ENCODE peak calls at places on chromosomes 1 and 21, in seven cellular contexts. One of them, this sample, is unnamed.

GRCh38 chr1:30668026-30668425 is 55.4 kb downstream of the MATN1 start:
- DNase-seq in heart left ventricle: peak
- DNase-seq in IMR-90: peak
- DNase-seq in ovary: no peak
- DNase-seq in prostate gland: peak
- DNase-seq in uterus: peak
- DNase-seq in endothelial cell of umbilical vein: no peak
- DNase-seq in this sample: peak

GRCh38 chr1:93625582-93626327 is 55.9 kb downstream of the BCAR3 start:
- DNase-seq in prostate gland: no peak
- DNase-seq in endothelial cell of umbilical vein: peak
- DNase-seq in IMR-90: peak
- DNase-seq in heart left ventricle: no peak
- DNase-seq in uterus: peak
- DNase-seq in ovary: no peak
- DNase-seq in this sample: no peak

GRCh38 chr1:152954436-152954835 is 7.4 kb downstream of the SPRR5 start:
- DNase-seq in ovary: no peak
- DNase-seq in IMR-90: no peak
- DNase-seq in prostate gland: no peak
- DNase-seq in heart left ventricle: no peak
- DNase-seq in uterus: no peak
- DNase-seq in endothelial cell of umbilical vein: no peak
- DNase-seq in this sample: no peak

GRCh38 chr21:38849776-38850175 is 44.0 kb downstream of the ETS2 start:
- DNase-seq in IMR-90: no peak
- DNase-seq in prostate gland: no peak
- DNase-seq in ovary: no peak
- DNase-seq in endothelial cell of umbilical vein: peak
- DNase-seq in uterus: no peak
- DNase-seq in heart left ventricle: no peak
- DNase-seq in this sample: no peak

GRCh38 chr1:44947774-44948311 is 38.6 kb downstream of the EIF2B3 start:
- DNase-seq in uterus: no peak
- DNase-seq in prostate gland: no peak
- DNase-seq in IMR-90: no peak
- DNase-seq in ovary: no peak
- DNase-seq in endothelial cell of umbilical vein: peak
- DNase-seq in heart left ventricle: no peak
- DNase-seq in this sample: no peak

GRCh38 chr1:209168204-209168603 is 415.3 kb upstream of the CAMK1G start:
- DNase-seq in uterus: no peak
- DNase-seq in ovary: no peak
- DNase-seq in IMR-90: no peak
- DNase-seq in endothelial cell of umbilical vein: peak
- DNase-seq in prostate gland: peak
- DNase-seq in heart left ventricle: no peak
- DNase-seq in this sample: no peak

GRCh38 chr1:93324486-93325464 is 20.9 kb upstream of the DR1 start:
- DNase-seq in endothelial cell of umbilical vein: no peak
- DNase-seq in prostate gland: no peak
- DNase-seq in uterus: no peak
- DNase-seq in IMR-90: peak
- DNase-seq in ovary: no peak
- DNase-seq in heart left ventricle: no peak
- DNase-seq in this sample: no peak

GRCh38 chr21:42862774-42863503 is 16.4 kb downstream of the WDR4 start:
- DNase-seq in heart left ventricle: no peak
- DNase-seq in ovary: peak
- DNase-seq in prostate gland: no peak
- DNase-seq in uterus: no peak
- DNase-seq in endothelial cell of umbilical vein: no peak
- DNase-seq in IMR-90: no peak
- DNase-seq in this sample: no peak

GRCh38 chr1:50977575-50978143 is 7.6 kb downstream of the CDKN2C start:
- DNase-seq in ovary: peak
- DNase-seq in uterus: peak
- DNase-seq in endothelial cell of umbilical vein: peak
- DNase-seq in IMR-90: peak
- DNase-seq in prostate gland: peak
- DNase-seq in heart left ventricle: peak
- DNase-seq in this sample: peak

GRCh38 chr1:12549106-12549459 is 68.9 kb downstream of the DHRS3 start:
- DNase-seq in endothelial cell of umbilical vein: no peak
- DNase-seq in uterus: peak
- DNase-seq in prostate gland: no peak
- DNase-seq in heart left ventricle: peak
- DNase-seq in IMR-90: no peak
- DNase-seq in ovary: peak
- DNase-seq in this sample: no peak

GRCh38 chr1:165815725-165816124 is 11.7 kb upstream of the UCK2 start:
- DNase-seq in prostate gland: no peak
- DNase-seq in uterus: no peak
- DNase-seq in heart left ventricle: no peak
- DNase-seq in ovary: no peak
- DNase-seq in endothelial cell of umbilical vein: peak
- DNase-seq in IMR-90: peak
- DNase-seq in this sample: no peak

GRCh38 chr1:117076648-117077047 is 16.5 kb downstream of the TTF2 start:
- DNase-seq in prostate gland: no peak
- DNase-seq in ovary: no peak
- DNase-seq in IMR-90: no peak
- DNase-seq in heart left ventricle: no peak
- DNase-seq in uterus: no peak
- DNase-seq in endothelial cell of umbilical vein: no peak
- DNase-seq in this sample: no peak

GRCh38 chr1:165444897-165445370 is at the start of gene RXRG:
- DNase-seq in uterus: no peak
- DNase-seq in IMR-90: peak
- DNase-seq in endothelial cell of umbilical vein: peak
- DNase-seq in prostate gland: peak
- DNase-seq in heart left ventricle: peak
- DNase-seq in ovary: no peak
- DNase-seq in this sample: no peak

GRCh38 chr1:240350910-240351331 is 259.2 kb downstream of the FMN2 start:
- DNase-seq in endothelial cell of umbilical vein: no peak
- DNase-seq in heart left ventricle: no peak
- DNase-seq in ovary: no peak
- DNase-seq in uterus: no peak
- DNase-seq in prostate gland: no peak
- DNase-seq in IMR-90: peak
- DNase-seq in this sample: no peak

GRCh38 chr21:46661211-46661625 is 25.7 kb downstream of the PRMT2 start:
- DNase-seq in ovary: peak
- DNase-seq in IMR-90: peak
- DNase-seq in endothelial cell of umbilical vein: peak
- DNase-seq in heart left ventricle: peak
- DNase-seq in uterus: peak
- DNase-seq in prostate gland: no peak
- DNase-seq in this sample: no peak

GRCh38 chr1:212574732-212575131 is 33.8 kb upstream of the ATF3 start:
- DNase-seq in prostate gland: no peak
- DNase-seq in heart left ventricle: no peak
- DNase-seq in ovary: no peak
- DNase-seq in endothelial cell of umbilical vein: no peak
- DNase-seq in uterus: no peak
- DNase-seq in IMR-90: no peak
- DNase-seq in this sample: no peak

GRCh38 chr1:81387446-81387845 is 413.3 kb upstream of the ADGRL2 start:
- DNase-seq in prostate gland: no peak
- DNase-seq in ovary: no peak
- DNase-seq in endothelial cell of umbilical vein: no peak
- DNase-seq in IMR-90: no peak
- DNase-seq in uterus: no peak
- DNase-seq in heart left ventricle: no peak
- DNase-seq in this sample: no peak

GRCh38 chr21:33943293-33943692 is 27.7 kb upstream of the ATP5PO start:
- DNase-seq in ovary: no peak
- DNase-seq in IMR-90: no peak
- DNase-seq in endothelial cell of umbilical vein: no peak
- DNase-seq in prostate gland: no peak
- DNase-seq in uterus: no peak
- DNase-seq in heart left ventricle: no peak
- DNase-seq in this sample: no peak

GRCh38 chr21:15617968-15618367 is 111.8 kb upstream of the USP25 start:
- DNase-seq in ovary: no peak
- DNase-seq in uterus: no peak
- DNase-seq in prostate gland: no peak
- DNase-seq in heart left ventricle: no peak
- DNase-seq in endothelial cell of umbilical vein: peak
- DNase-seq in IMR-90: peak
- DNase-seq in this sample: no peak

GRCh38 chr1:87295720-87296119 is 33.0 kb upstream of the LMO4 start:
- DNase-seq in heart left ventricle: no peak
- DNase-seq in uterus: no peak
- DNase-seq in prostate gland: no peak
- DNase-seq in endothelial cell of umbilical vein: no peak
- DNase-seq in IMR-90: no peak
- DNase-seq in ovary: no peak
- DNase-seq in this sample: no peak
- TF ChIP-seq POLR2A in heart left ventricle: no peak
- TF ChIP-seq POLR2A in uterus: no peak
- TF ChIP-seq POLR2A in prostate gland: no peak
- TF ChIP-seq POLR2A in endothelial cell of umbilical vein: no peak
- TF ChIP-seq POLR2A in IMR-90: no peak
- TF ChIP-seq POLR2A in ovary: no peak
- TF ChIP-seq POLR2A in this sample: no peak

GRCh38 chr21:36385233-36385908 is at the start of gene CHAF1B:
- DNase-seq in IMR-90: peak
- DNase-seq in prostate gland: peak
- DNase-seq in uterus: peak
- DNase-seq in heart left ventricle: peak
- DNase-seq in ovary: peak
- DNase-seq in endothelial cell of umbilical vein: peak
- DNase-seq in this sample: peak

GRCh38 chr21:36384885-36385232 is 333 bp upstream of the CHAF1B start:
- DNase-seq in ovary: no peak
- DNase-seq in uterus: no peak
- DNase-seq in IMR-90: no peak
- DNase-seq in endothelial cell of umbilical vein: no peak
- DNase-seq in prostate gland: no peak
- DNase-seq in heart left ventricle: no peak
- DNase-seq in this sample: no peak

GRCh38 chr21:36385909-36386642 is 884 bp downstream of the CHAF1B start:
- DNase-seq in IMR-90: peak
- DNase-seq in uterus: no peak
- DNase-seq in endothelial cell of umbilical vein: peak
- DNase-seq in ovary: no peak
- DNase-seq in prostate gland: no peak
- DNase-seq in heart left ventricle: no peak
- DNase-seq in this sample: no peak

GRCh38 chr21:36388076-36388475 is 2.9 kb downstream of the CHAF1B start:
- DNase-seq in uterus: no peak
- DNase-seq in ovary: no peak
- DNase-seq in prostate gland: no peak
- DNase-seq in IMR-90: no peak
- DNase-seq in heart left ventricle: no peak
- DNase-seq in endothelial cell of umbilical vein: no peak
- DNase-seq in this sample: no peak

DNA sequence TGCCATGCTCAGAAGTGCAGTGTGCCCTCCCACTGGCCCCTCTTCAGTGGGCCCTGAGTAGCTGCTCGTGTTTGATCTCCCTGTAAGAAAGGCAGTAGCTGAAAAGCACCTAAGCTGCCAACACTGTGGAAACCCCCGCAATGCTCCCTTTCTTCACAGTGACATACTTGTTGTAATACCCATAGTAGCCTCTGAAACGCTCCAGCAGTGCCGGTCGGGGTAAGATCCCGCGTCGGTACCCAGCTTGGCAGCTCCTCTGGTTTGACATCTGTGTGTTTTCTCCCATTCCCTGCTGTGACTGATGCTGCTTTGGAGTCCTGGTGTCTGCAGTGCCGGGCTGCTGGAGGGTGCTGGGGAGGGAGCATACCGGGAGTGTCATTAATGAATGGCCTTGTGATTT is 3.6 kb downstream of the CHAF1B start:
- DNase-seq in endothelial cell of umbilical vein: no peak
- DNase-seq in IMR-90: peak
- DNase-seq in ovary: no peak
- DNase-seq in prostate gland: no peak
- DNase-seq in heart left ventricle: no peak
- DNase-seq in uterus: no peak
- DNase-seq in this sample: no peak
- TF ChIP-seq CTCF in endothelial cell of umbilical vein: no peak
- TF ChIP-seq CTCF in IMR-90: peak
- TF ChIP-seq CTCF in ovary: no peak
- TF ChIP-seq CTCF in prostate gland: peak
- TF ChIP-seq CTCF in heart left ventricle: no peak
- TF ChIP-seq CTCF in uterus: no peak
- TF ChIP-seq CTCF in this sample: no peak

GRCh38 chr1:23720256-23720995 is 22.8 kb upstream of the ELOA start:
- DNase-seq in prostate gland: no peak
- DNase-seq in uterus: no peak
- DNase-seq in endothelial cell of umbilical vein: no peak
- DNase-seq in heart left ventricle: no peak
- DNase-seq in IMR-90: peak
- DNase-seq in ovary: no peak
- DNase-seq in this sample: no peak
- TF ChIP-seq POLR2A in prostate gland: no peak
- TF ChIP-seq POLR2A in uterus: no peak
- TF ChIP-seq POLR2A in endothelial cell of umbilical vein: no peak
- TF ChIP-seq POLR2A in heart left ventricle: no peak
- TF ChIP-seq POLR2A in IMR-90: no peak
- TF ChIP-seq POLR2A in ovary: no peak
- TF ChIP-seq POLR2A in this sample: no peak

GRCh38 chr1:7643445-7643844 is 127.7 kb upstream of the VAMP3 start:
- DNase-seq in heart left ventricle: peak
- DNase-seq in endothelial cell of umbilical vein: no peak
- DNase-seq in prostate gland: no peak
- DNase-seq in IMR-90: peak
- DNase-seq in uterus: no peak
- DNase-seq in ovary: no peak
- DNase-seq in this sample: no peak

GRCh38 chr1:7644906-7645750 is 126.0 kb upstream of the VAMP3 start:
- DNase-seq in uterus: no peak
- DNase-seq in prostate gland: no peak
- DNase-seq in endothelial cell of umbilical vein: peak
- DNase-seq in ovary: no peak
- DNase-seq in IMR-90: peak
- DNase-seq in heart left ventricle: peak
- DNase-seq in this sample: peak

GRCh38 chr1:7642781-7643180 is 128.3 kb upstream of the VAMP3 start:
- DNase-seq in ovary: no peak
- DNase-seq in IMR-90: peak
- DNase-seq in uterus: no peak
- DNase-seq in heart left ventricle: peak
- DNase-seq in endothelial cell of umbilical vein: no peak
- DNase-seq in prostate gland: no peak
- DNase-seq in this sample: no peak

GRCh38 chr1:7645751-7646048 is 125.4 kb upstream of the VAMP3 start:
- DNase-seq in uterus: no peak
- DNase-seq in ovary: no peak
- DNase-seq in IMR-90: no peak
- DNase-seq in endothelial cell of umbilical vein: no peak
- DNase-seq in heart left ventricle: no peak
- DNase-seq in prostate gland: no peak
- DNase-seq in this sample: no peak

DNA sequence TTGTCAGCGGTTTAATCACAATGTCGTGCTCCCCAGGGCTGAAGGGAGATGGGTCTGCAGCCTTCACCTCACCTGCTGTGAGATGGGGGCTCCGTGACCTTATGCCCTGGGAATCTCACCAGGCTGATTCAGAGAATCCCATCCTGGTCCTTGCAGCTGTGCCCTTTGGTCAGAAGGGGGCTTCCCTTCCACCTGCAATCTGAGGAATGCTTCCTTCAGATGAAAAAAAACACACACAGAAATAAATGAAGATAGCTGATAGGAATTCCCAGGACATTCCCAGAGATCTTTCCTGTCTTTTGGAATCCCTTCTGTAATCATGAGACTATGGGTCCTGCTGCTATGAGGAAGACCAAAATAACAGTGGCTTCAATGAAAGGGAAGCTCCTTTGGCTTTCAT is 127.0 kb upstream of the VAMP3 start:
- DNase-seq in endothelial cell of umbilical vein: no peak
- DNase-seq in uterus: no peak
- DNase-seq in prostate gland: no peak
- DNase-seq in ovary: no peak
- DNase-seq in heart left ventricle: no peak
- DNase-seq in IMR-90: no peak
- DNase-seq in this sample: no peak
- TF ChIP-seq CTCF in endothelial cell of umbilical vein: no peak
- TF ChIP-seq CTCF in uterus: no peak
- TF ChIP-seq CTCF in prostate gland: no peak
- TF ChIP-seq CTCF in ovary: no peak
- TF ChIP-seq CTCF in heart left ventricle: no peak
- TF ChIP-seq CTCF in IMR-90: no peak
- TF ChIP-seq CTCF in this sample: no peak

This sample was measured in right lobe of liver.